ENCODE peak calls at places on chromosomes 7 and 10, in five cellular contexts. I is GM23248; Q is activated CD8-positive, alpha-beta memory T cell treated with anti-CD3 and anti-CD28 coated beads, Interleukin-2, amount 10 ng/mL, durations not matched to agents 7 days and 5 days; U is T-helper 1 cell; B is left ventricle myocardium superior. J is an unnamed sample.

GRCh38 chr7:127791790-127792189 is 139.8 kb downstream of the SND1 start:
- DNase-seq in B (no peak), U (no peak), Q (no peak), I (peak), J (no peak)

GRCh38 chr7:39749717-39750116 is 126.3 kb downstream of the RALA start:
- DNase-seq in U (no peak), I (no peak), Q (no peak), B (no peak), J (no peak)

GRCh38 chr7:56229631-56230030 is 113.4 kb upstream of the NUPR2 start:
- DNase-seq in Q (no peak), B (no peak), U (no peak), I (no peak), J (no peak)

GRCh38 chr10:22760025-22760424 is 45.6 kb upstream of the PIP4K2A start:
- DNase-seq in I (no peak), Q (no peak), U (no peak), B (no peak), J (no peak)

GRCh38 chr10:125568156-125568555 is 114.8 kb downstream of the TEX36 start:
- DNase-seq in I (no peak), U (no peak), Q (no peak), B (no peak), J (no peak)

GRCh38 chr10:132867801-132868644 is 74.3 kb downstream of the CFAP46 start:
- DNase-seq in Q (no peak), U (no peak), I (no peak), B (peak), J (peak)

GRCh38 chr7:50717186-50717585 is 65.5 kb downstream of the GRB10 start:
- DNase-seq in I (no peak), B (no peak), Q (no peak), U (no peak), J (no peak)

GRCh38 chr7:293681-294439 is 3.9 kb downstream of the FOXL3 start:
- DNase-seq in U (no peak), I (no peak), Q (no peak), B (no peak), J (peak)

GRCh38 chr10:86708068-86708782 is 39.9 kb downstream of the LDB3 start:
- DNase-seq in U (no peak), I (no peak), Q (no peak), B (no peak), J (no peak)

GRCh38 chr7:115731796-115732471 is 298.6 kb downstream of the TFEC start:
- DNase-seq in Q (no peak), I (no peak), B (no peak), U (no peak), J (no peak)

GRCh38 chr10:94546058-94546595 is 539 bp downstream of the HELLS start:
- DNase-seq in B (no peak), U (no peak), I (peak), Q (peak), J (no peak)

GRCh38 chr10:17617031-17617911 is at the start of gene HACD1:
- DNase-seq in B (peak), Q (peak), I (peak), U (peak), J (peak)

GRCh38 chr10:122114156-122114747 is 125.3 kb downstream of the TACC2 start:
- DNase-seq in I (peak), Q (no peak), B (peak), U (no peak), J (no peak)

GRCh38 chr10:103153765-103154197 is 39.3 kb downstream of the NT5C2 start:
- DNase-seq in I (peak), B (no peak), U (no peak), Q (no peak), J (no peak)

J was measured in Peyer's patch.